ENCODE peak calls at places on chromosome 5, in six cellular contexts. K, J, O, D, V and Z are unnamed samples.

GRCh38 chr5:122858451-122858850 is 13.0 kb downstream of the SNX24 start:
- DNase-seq in O (no peak), V (no peak), J (no peak), K (no peak), D (no peak), Z (no peak)

GRCh38 chr5:129906177-129906887 is 2.1 kb downstream of the CHSY3 start:
- DNase-seq in K (peak), D (peak), J (no peak), O (peak), V (no peak), Z (no peak)

GRCh38 chr5:32511778-32512374 is 67.3 kb upstream of the ZFR start:
- DNase-seq in V (no peak), J (no peak), D (no peak), O (no peak), K (no peak), Z (no peak)

GRCh38 chr5:16245249-16245648 is 65.7 kb upstream of the MARCHF11 start:
- DNase-seq in O (no peak), J (no peak), D (no peak), K (no peak), V (no peak), Z (no peak)

GRCh38 chr5:36982146-36982545 is 105.6 kb downstream of the NIPBL start:
- DNase-seq in K (no peak), O (no peak), V (no peak), J (no peak), D (no peak), Z (no peak)

GRCh38 chr5:72746736-72747135 is 69.7 kb upstream of the TNPO1 start:
- DNase-seq in J (no peak), O (no peak), V (peak), K (peak), D (no peak), Z (no peak)

GRCh38 chr5:69492391-69493234 is at the start of gene OCLN:
- DNase-seq in J (peak), O (peak), D (peak), K (no peak), V (no peak), Z (peak)

GRCh38 chr5:2158109-2158508 is 275.4 kb upstream of the IRX4 start:
- DNase-seq in D (no peak), K (no peak), V (no peak), O (no peak), J (no peak), Z (no peak)

GRCh38 chr5:2750758-2751464 is 566 bp downstream of the IRX2 start:
- DNase-seq in K (no peak), O (no peak), V (no peak), J (no peak), D (peak), Z (no peak)

GRCh38 chr5:118247468-118247867 is 740.9 kb downstream of the DTWD2 start:
- DNase-seq in J (no peak), K (no peak), O (no peak), D (no peak), V (no peak), Z (no peak)

GRCh38 chr5:33361781-33362180 is 79.0 kb upstream of the TARS1 start:
- DNase-seq in J (no peak), V (no peak), K (no peak), D (no peak), O (no peak), Z (no peak)

GRCh38 chr5:29213475-29213874 is 1980.0 kb upstream of the CDH6 start:
- DNase-seq in V (no peak), D (no peak), O (no peak), J (no peak), K (no peak), Z (no peak)

GRCh38 chr5:178793156-178793555 is 62.7 kb upstream of the ZNF354A start:
- DNase-seq in V (no peak), O (no peak), J (no peak), D (peak), K (no peak), Z (no peak)

GRCh38 chr5:2872676-2873075 is 121.2 kb upstream of the IRX2 start:
- DNase-seq in J (no peak), V (no peak), O (no peak), D (no peak), K (no peak), Z (no peak)

GRCh38 chr5:1402611-1403255 is 42.5 kb downstream of the SLC6A3 start:
- DNase-seq in D (no peak), J (no peak), O (no peak), V (no peak), K (no peak), Z (no peak)

GRCh38 chr5:19886123-19886921 is 101.7 kb downstream of the CDH18 start:
- DNase-seq in D (no peak), K (peak), O (no peak), J (no peak), V (peak), Z (no peak)

GRCh38 chr5:178460598-178461425 is 129.4 kb downstream of the COL23A1 start:
- DNase-seq in V (no peak), J (peak), K (peak), D (peak), O (peak), Z (peak)

GRCh38 chr5:141826674-141827073 is 51.5 kb downstream of the PCDH1 start:
- DNase-seq in J (no peak), V (no peak), D (no peak), O (peak), K (no peak), Z (no peak)

GRCh38 chr5:1010641-1011046 is 2.0 kb downstream of the NKD2 start:
- DNase-seq in K (no peak), O (no peak), D (no peak), J (no peak), V (no peak), Z (no peak)

DNA sequence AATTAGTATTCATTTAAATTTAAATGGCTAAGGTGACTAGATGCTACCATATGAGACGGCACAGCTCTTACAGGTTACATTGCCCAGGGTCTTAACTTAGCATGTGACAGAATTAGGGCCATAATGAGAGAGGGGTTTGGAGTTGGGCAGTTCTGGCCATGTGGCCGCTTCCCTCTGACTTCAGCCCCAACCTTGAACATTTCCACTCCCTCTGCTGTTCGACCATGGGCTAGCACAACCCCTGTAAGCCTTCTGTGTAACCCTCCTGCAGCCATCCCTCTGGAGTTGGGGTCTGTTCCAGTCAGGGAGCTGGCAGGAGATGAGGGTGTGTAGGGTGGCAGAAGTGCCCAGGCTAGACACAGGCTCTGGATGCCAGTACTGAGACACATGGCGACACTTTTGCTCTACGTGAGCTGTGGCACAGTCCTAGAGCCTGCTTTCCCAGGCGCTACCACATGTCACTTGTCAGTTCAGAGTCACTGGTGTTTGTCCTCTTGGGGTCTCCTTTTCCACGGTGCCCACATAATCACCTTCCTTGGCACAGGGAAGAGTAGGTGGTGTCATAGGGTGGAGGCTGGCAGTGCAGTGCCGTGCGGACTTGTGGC is 128.7 kb upstream of the PITX1 start:
- DNase-seq in K (no peak), D (no peak), O (no peak), V (no peak), J (no peak), Z (no peak)
- TF ChIP-seq CTCF in K (peak), D (no peak), O (no peak), V (peak), J (no peak), Z (no peak)

GRCh38 chr5:157915638-157916037 is 56.7 kb upstream of the CLINT1 start:
- DNase-seq in O (peak), K (peak), V (no peak), D (no peak), J (no peak), Z (no peak)

GRCh38 chr5:157920828-157921170 is 61.9 kb upstream of the CLINT1 start:
- DNase-seq in J (no peak), K (no peak), O (no peak), D (no peak), V (no peak), Z (no peak)

GRCh38 chr5:157918811-157919742 is 60.1 kb upstream of the CLINT1 start:
- DNase-seq in O (no peak), J (no peak), K (no peak), V (no peak), D (no peak), Z (no peak)

GRCh38 chr5:157914389-157914788 is 55.4 kb upstream of the CLINT1 start:
- DNase-seq in D (no peak), V (no peak), K (no peak), O (no peak), J (no peak), Z (no peak)

GRCh38 chr5:157917909-157918809 is 59.2 kb upstream of the CLINT1 start:
- DNase-seq in V (peak), O (peak), K (peak), D (peak), J (peak), Z (no peak)
- TF ChIP-seq CTCF in V (peak), O (peak), K (peak), D (peak), J (peak), Z (peak)

GRCh38 chr5:76337949-76338589 is 65.0 kb upstream of the IQGAP2 start:
- DNase-seq in J (peak), V (no peak), K (peak), O (no peak), D (peak), Z (peak)
- TF ChIP-seq CTCF in J (peak), V (peak), K (peak), O (peak), D (peak), Z (peak)

GRCh38 chr5:77064040-77064439 is 23.0 kb downstream of the ZBED3 start:
- DNase-seq in V (no peak), J (no peak), K (no peak), D (no peak), O (no peak), Z (no peak)
- TF ChIP-seq CTCF in V (no peak), J (no peak), K (no peak), D (no peak), O (no peak), Z (peak)

GRCh38 chr5:40736103-40736875 is 19.5 kb downstream of the TTC33 start:
- DNase-seq in J (peak), K (peak), D (no peak), O (no peak), V (no peak), Z (no peak)
- TF ChIP-seq CTCF in J (peak), K (peak), D (peak), O (peak), V (peak), Z (peak)